ENCODE peak calls at places on chromosomes 3 and 15, in four cellular contexts. G, L, W and P are unnamed samples.

GRCh38 chr3:55984631-55985030 is 483.6 kb downstream of the ERC2 start:
- DNase-seq in G (peak), L (no peak), W (no peak), P (no peak)

GRCh38 chr3:108897883-108898282 is 55.8 kb downstream of the GUCA1C start:
- DNase-seq in G (no peak), L (no peak), W (no peak), P (no peak)

GRCh38 chr3:49867871-49868321 is 1.8 kb downstream of the CAMKV start:
- DNase-seq in G (peak), L (peak), W (no peak), P (peak)

GRCh38 chr15:92608866-92609700 is 46.5 kb downstream of the FAM174B start:
- DNase-seq in G (no peak), L (no peak), W (no peak), P (no peak)

GRCh38 chr3:151630035-151630434 is 103.7 kb upstream of the AADACL2 start:
- DNase-seq in G (peak), L (no peak), W (no peak), P (no peak)

GRCh38 chr3:181844227-181844626 is 132.5 kb downstream of the SOX2 start:
- DNase-seq in G (no peak), L (no peak), W (no peak), P (no peak)

GRCh38 chr3:192918275-192918588 is 576 bp upstream of the MB21D2 start:
- DNase-seq in G (no peak), L (no peak), W (no peak), P (no peak)

GRCh38 chr3:149657458-149657795 is 398 bp downstream of the WWTR1 start:
- DNase-seq in G (peak), L (peak), W (peak), P (no peak)

GRCh38 chr3:41419809-41420208 is 220.5 kb downstream of the CTNNB1 start:
- DNase-seq in G (no peak), L (no peak), W (no peak), P (no peak)

GRCh38 chr3:68467465-68467864 is 464.9 kb downstream of the TAFA4 start:
- DNase-seq in G (no peak), L (no peak), W (no peak), P (no peak)

GRCh38 chr3:17195192-17195611 is 310.4 kb downstream of the PLCL2 start:
- DNase-seq in G (no peak), L (peak), W (peak), P (no peak)

GRCh38 chr3:143122089-143122430 is 2.5 kb downstream of the CHST2 start:
- DNase-seq in G (no peak), L (no peak), W (no peak), P (no peak)

GRCh38 chr3:169759256-169759655 is 5.6 kb downstream of the TERC start:
- DNase-seq in G (peak), L (no peak), W (no peak), P (peak)

GRCh38 chr15:44033894-44034293 is 161.2 kb downstream of the FRMD5 start:
- DNase-seq in G (peak), L (peak), W (no peak), P (peak)

GRCh38 chr3:79521221-79521848 is 246.5 kb downstream of the ROBO1 start:
- DNase-seq in G (peak), L (peak), W (no peak), P (peak)

GRCh38 chr15:52559583-52559982 is 9.2 kb downstream of the ARPP19 start:
- DNase-seq in G (peak), L (peak), W (peak), P (peak)

GRCh38 chr15:43883571-43883970 is 56.8 kb downstream of the WDR76 start:
- DNase-seq in G (no peak), L (no peak), W (no peak), P (no peak)

GRCh38 chr3:63824309-63824708 is 5.2 kb downstream of the C3orf49 start:
- DNase-seq in G (peak), L (peak), W (no peak), P (peak)

GRCh38 chr3:168517514-168518071 is 421.9 kb upstream of the GOLIM4 start:
- DNase-seq in G (no peak), L (no peak), W (no peak), P (peak)

GRCh38 chr3:21747376-21747775 is 3.6 kb downstream of the ZNF385D start:
- DNase-seq in G (peak), L (peak), W (no peak), P (peak)

GRCh38 chr15:82995938-82996337 is 9.9 kb downstream of the RAMAC start:
- DNase-seq in G (peak), L (no peak), W (no peak), P (no peak)

GRCh38 chr15:33846862-33847261 is 121.4 kb upstream of the CHRM5 start:
- DNase-seq in G (peak), L (no peak), W (no peak), P (no peak)

GRCh38 chr15:78810377-78811123 is 714 bp downstream of the ADAMTS7 start:
- DNase-seq in G (peak), L (peak), W (no peak), P (peak)

GRCh38 chr3:140206196-140207040 is 271.4 kb downstream of the CLSTN2 start:
- DNase-seq in G (peak), L (peak), W (no peak), P (peak)

GRCh38 chr15:61396235-61396927 is 167.3 kb upstream of the RORA start:
- DNase-seq in G (no peak), L (no peak), W (no peak), P (no peak)

GRCh38 chr15:63860161-63860954 is 26.6 kb upstream of the HERC1 start:
- DNase-seq in G (no peak), L (no peak), W (peak), P (no peak)

GRCh38 chr15:31752363-31752762 is 278.0 kb upstream of the CHRNA7 start:
- DNase-seq in G (no peak), L (peak), W (no peak), P (peak)

GRCh38 chr3:145899229-145899628 is 261.8 kb downstream of the PLOD2 start:
- DNase-seq in G (no peak), L (no peak), W (no peak), P (no peak)

GRCh38 chr3:33440328-33440577 is at the start of gene UBP1:
- DNase-seq in G (no peak), L (no peak), W (peak), P (no peak)